ENCODE peak calls at places on chromosomes 7 and 10, in four cellular contexts. D is epithelial cell of esophagus, W is small intestine, G is iPS DF 6.9. I is an unnamed sample.

GRCh38 chr10:77989081-77989724 is 40.1 kb downstream of the POLR3A start:
- DNase-seq in W (peak), D (no peak), G (no peak), I (no peak)

GRCh38 chr10:126663880-126664279 is 6.6 kb downstream of the C10orf90 start:
- DNase-seq in D (peak), W (no peak), G (no peak), I (no peak)

GRCh38 chr10:129332476-129332875 is 134.6 kb upstream of the MGMT start:
- DNase-seq in G (peak), W (no peak), D (no peak), I (no peak)

GRCh38 chr10:119030421-119031250 is 1.1 kb downstream of the NANOS1 start:
- DNase-seq in G (no peak), W (peak), D (peak), I (peak)

GRCh38 chr7:126605553-126605952 is 647.2 kb downstream of the GRM8 start:
- DNase-seq in W (no peak), G (no peak), D (no peak), I (no peak)

GRCh38 chr10:75770634-75771081 is 339.2 kb downstream of the LRMDA start:
- DNase-seq in W (no peak), G (no peak), D (peak), I (no peak)

GRCh38 chr7:68155676-68156075 is 1159.0 kb downstream of the TYW1 start:
- DNase-seq in D (no peak), G (no peak), W (no peak), I (no peak)

GRCh38 chr10:80444646-80445319 is 9.3 kb upstream of the TSPAN14 start:
- DNase-seq in G (no peak), D (peak), W (peak), I (peak)

GRCh38 chr10:96416643-96417042 is 57.8 kb upstream of the OPALIN start:
- DNase-seq in D (peak), G (no peak), W (no peak), I (peak)

GRCh38 chr10:87622290-87623004 is 37.2 kb upstream of the PAPSS2 start:
- DNase-seq in W (no peak), G (no peak), D (peak), I (no peak)

GRCh38 chr10:944034-944831 is 12.7 kb upstream of the LARP4B start:
- DNase-seq in G (no peak), D (peak), W (peak), I (peak)

GRCh38 chr7:128937647-128938523 is at the start of gene IRF5:
- DNase-seq in W (peak), D (peak), G (no peak), I (peak)

GRCh38 chr10:29239569-29240472 is 49.0 kb upstream of the LYZL1 start:
- DNase-seq in W (peak), G (peak), D (no peak), I (no peak)

GRCh38 chr10:75764974-75765551 is 333.6 kb downstream of the LRMDA start:
- DNase-seq in W (no peak), G (no peak), D (peak), I (no peak)

GRCh38 chr10:58341422-58341821 is 6.6 kb downstream of the UBE2D1 start:
- DNase-seq in W (no peak), D (no peak), G (no peak), I (no peak)
- H3K4me3 ChIP-seq in W (no peak), D (no peak), G (no peak), I (no peak)

GRCh38 chr10:12844796-12845524 is 156.6 kb downstream of the CCDC3 start:
- DNase-seq in D (peak), W (peak), G (no peak), I (no peak)
- H3K4me3 ChIP-seq in D (no peak), W (no peak), G (no peak), I (no peak)

DNA sequence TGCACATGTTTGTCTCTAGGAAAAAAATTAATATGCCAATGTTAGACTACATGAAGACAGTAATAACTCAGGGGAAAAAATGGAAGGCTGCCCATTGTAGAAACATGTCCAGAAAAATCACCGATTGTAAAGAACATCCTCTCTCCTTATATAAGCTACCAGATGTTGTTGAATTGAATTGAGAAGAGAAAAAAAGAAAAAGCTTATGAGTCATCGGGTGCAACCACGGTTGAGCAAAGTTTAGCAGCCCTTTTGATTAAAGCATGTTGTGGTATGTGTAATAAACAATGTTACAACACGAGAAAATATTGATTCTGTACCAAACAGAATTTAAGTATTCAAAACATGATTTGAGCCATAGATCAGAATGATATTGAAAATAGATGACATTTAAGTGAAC is 102.3 kb upstream of the ARHGAP21 start:
- DNase-seq in W (peak), G (no peak), D (peak), I (no peak)
- H3K4me3 ChIP-seq in W (no peak), G (no peak), D (no peak), I (no peak)

GRCh38 chr7:100475549-100475948 is 3.5 kb downstream of the TSC22D4 start:
- DNase-seq in W (no peak), G (no peak), D (no peak), I (no peak)
- H3K4me3 ChIP-seq in W (no peak), G (no peak), D (no peak), I (no peak)

GRCh38 chr7:32602470-32602869 is 107.2 kb downstream of the AVL9 start:
- DNase-seq in G (no peak), W (no peak), D (no peak), I (no peak)
- H3K4me3 ChIP-seq in G (no peak), W (no peak), D (no peak), I (no peak)

I was measured in transverse colon.